ENCODE peak calls at places on chromosome 14, in five cellular contexts. One of them, this sample, is unnamed.

GRCh38 chr14:106203438-106203837 is 677.1 kb downstream of the TMEM121 start:
- DNase-seq in DND-41: no peak
- DNase-seq in IMR-90: no peak
- DNase-seq in HepG2: no peak
- DNase-seq in PC-9: no peak
- DNase-seq in this sample: no peak

GRCh38 chr14:32087907-32088306 is 10.8 kb downstream of the ARHGAP5 start:
- DNase-seq in DND-41: no peak
- DNase-seq in IMR-90: no peak
- DNase-seq in HepG2: no peak
- DNase-seq in PC-9: no peak
- DNase-seq in this sample: no peak

GRCh38 chr14:57526942-57527341 is 33.3 kb upstream of the CCDC198 start:
- DNase-seq in DND-41: no peak
- DNase-seq in IMR-90: no peak
- DNase-seq in HepG2: peak
- DNase-seq in PC-9: no peak
- DNase-seq in this sample: no peak

GRCh38 chr14:28375295-28375694 is 391.3 kb upstream of the FOXG1 start:
- DNase-seq in DND-41: peak
- DNase-seq in IMR-90: no peak
- DNase-seq in HepG2: no peak
- DNase-seq in PC-9: no peak
- DNase-seq in this sample: peak

GRCh38 chr14:51869426-51870113 is 9.2 kb downstream of the GNG2 start:
- DNase-seq in DND-41: no peak
- DNase-seq in IMR-90: no peak
- DNase-seq in HepG2: no peak
- DNase-seq in PC-9: no peak
- DNase-seq in this sample: no peak

GRCh38 chr14:89231426-89232113 is 185.5 kb downstream of the FOXN3 start:
- DNase-seq in DND-41: no peak
- DNase-seq in IMR-90: no peak
- DNase-seq in HepG2: no peak
- DNase-seq in PC-9: no peak
- DNase-seq in this sample: no peak

GRCh38 chr14:88233915-88234314 is 89.2 kb downstream of the KCNK10 start:
- DNase-seq in DND-41: peak
- DNase-seq in IMR-90: no peak
- DNase-seq in HepG2: peak
- DNase-seq in PC-9: no peak
- DNase-seq in this sample: no peak

GRCh38 chr14:34051966-34052657 is 101.2 kb upstream of the EGLN3 start:
- DNase-seq in DND-41: peak
- DNase-seq in IMR-90: no peak
- DNase-seq in HepG2: peak
- DNase-seq in PC-9: peak
- DNase-seq in this sample: peak

GRCh38 chr14:45686771-45687170 is 433.8 kb upstream of the MIS18BP1 start:
- DNase-seq in DND-41: no peak
- DNase-seq in IMR-90: peak
- DNase-seq in HepG2: no peak
- DNase-seq in PC-9: no peak
- DNase-seq in this sample: no peak

GRCh38 chr14:34857689-34858449 is 17.3 kb downstream of the BAZ1A start:
- DNase-seq in DND-41: peak
- DNase-seq in IMR-90: no peak
- DNase-seq in HepG2: no peak
- DNase-seq in PC-9: no peak
- DNase-seq in this sample: no peak

GRCh38 chr14:55712505-55712904 is 132.5 kb downstream of the KTN1 start:
- DNase-seq in DND-41: no peak
- DNase-seq in IMR-90: no peak
- DNase-seq in HepG2: no peak
- DNase-seq in PC-9: no peak
- DNase-seq in this sample: no peak

GRCh38 chr14:25833341-25834121 is 764.3 kb downstream of the NOVA1 start:
- DNase-seq in DND-41: peak
- DNase-seq in IMR-90: no peak
- DNase-seq in HepG2: peak
- DNase-seq in PC-9: no peak
- DNase-seq in this sample: no peak

GRCh38 chr14:85921241-85921640 is 391.3 kb downstream of the FLRT2 start:
- DNase-seq in DND-41: no peak
- DNase-seq in IMR-90: no peak
- DNase-seq in HepG2: no peak
- DNase-seq in PC-9: no peak
- DNase-seq in this sample: no peak

GRCh38 chr14:105394714-105395537 is 3.4 kb upstream of the TEX22 start:
- DNase-seq in DND-41: no peak
- DNase-seq in IMR-90: no peak
- DNase-seq in HepG2: no peak
- DNase-seq in PC-9: no peak
- DNase-seq in this sample: no peak

GRCh38 chr14:32509632-32510187 is 180.6 kb downstream of the AKAP6 start:
- DNase-seq in DND-41: no peak
- DNase-seq in IMR-90: peak
- DNase-seq in HepG2: peak
- DNase-seq in PC-9: no peak
- DNase-seq in this sample: peak

GRCh38 chr14:65195042-65195719 is 92.9 kb upstream of the MAX start:
- DNase-seq in DND-41: no peak
- DNase-seq in IMR-90: no peak
- DNase-seq in HepG2: peak
- DNase-seq in PC-9: no peak
- DNase-seq in this sample: no peak

GRCh38 chr14:89509891-89510290 is 92.9 kb upstream of the FOXN3 start:
- DNase-seq in DND-41: no peak
- DNase-seq in IMR-90: peak
- DNase-seq in HepG2: no peak
- DNase-seq in PC-9: no peak
- DNase-seq in this sample: no peak

GRCh38 chr14:28577711-28578131 is 188.9 kb upstream of the FOXG1 start:
- DNase-seq in DND-41: no peak
- DNase-seq in IMR-90: no peak
- DNase-seq in HepG2: no peak
- DNase-seq in PC-9: no peak
- DNase-seq in this sample: peak

GRCh38 chr14:24297190-24297964 is 2.2 kb downstream of the DHRS1 start:
- DNase-seq in DND-41: no peak
- DNase-seq in IMR-90: peak
- DNase-seq in HepG2: peak
- DNase-seq in PC-9: no peak
- DNase-seq in this sample: peak

GRCh38 chr14:68779761-68780323 is 13.0 kb downstream of the ZFP36L1 start:
- DNase-seq in DND-41: peak
- DNase-seq in IMR-90: peak
- DNase-seq in HepG2: peak
- DNase-seq in PC-9: no peak
- DNase-seq in this sample: peak

GRCh38 chr14:24692382-24693352 is 58.7 kb upstream of the GZMB start:
- DNase-seq in DND-41: peak
- DNase-seq in IMR-90: no peak
- DNase-seq in HepG2: no peak
- DNase-seq in PC-9: no peak
- DNase-seq in this sample: no peak

GRCh38 chr14:65412881-65413738 is 580 bp downstream of the FUT8 start:
- DNase-seq in DND-41: peak
- DNase-seq in IMR-90: peak
- DNase-seq in HepG2: peak
- DNase-seq in PC-9: peak
- DNase-seq in this sample: peak

GRCh38 chr14:22996823-22997301 is 13.1 kb downstream of the C14orf93 start:
- DNase-seq in DND-41: no peak
- DNase-seq in IMR-90: no peak
- DNase-seq in HepG2: no peak
- DNase-seq in PC-9: no peak
- DNase-seq in this sample: no peak

GRCh38 chr14:22994762-22995275 is 12.5 kb upstream of the AJUBA start:
- DNase-seq in DND-41: peak
- DNase-seq in IMR-90: peak
- DNase-seq in HepG2: peak
- DNase-seq in PC-9: no peak
- DNase-seq in this sample: peak

GRCh38 chr14:22998324-22999012 is 11.5 kb downstream of the C14orf93 start:
- DNase-seq in DND-41: no peak
- DNase-seq in IMR-90: no peak
- DNase-seq in HepG2: no peak
- DNase-seq in PC-9: no peak
- DNase-seq in this sample: no peak

GRCh38 chr14:22995889-22996611 is 13.7 kb upstream of the AJUBA start:
- DNase-seq in DND-41: no peak
- DNase-seq in IMR-90: no peak
- DNase-seq in HepG2: no peak
- DNase-seq in PC-9: no peak
- DNase-seq in this sample: no peak

GRCh38 chr14:22997676-22998323 is 12.1 kb downstream of the C14orf93 start:
- DNase-seq in DND-41: no peak
- DNase-seq in IMR-90: no peak
- DNase-seq in HepG2: no peak
- DNase-seq in PC-9: no peak
- DNase-seq in this sample: no peak
- H3K27ac ChIP-seq in DND-41: no peak
- H3K27ac ChIP-seq in IMR-90: no peak
- H3K27ac ChIP-seq in HepG2: no peak
- H3K27ac ChIP-seq in PC-9: no peak
- H3K27ac ChIP-seq in this sample: no peak

GRCh38 chr14:22304324-22304723 is 284.7 kb downstream of the DAD1 start:
- DNase-seq in DND-41: no peak
- DNase-seq in IMR-90: no peak
- DNase-seq in HepG2: no peak
- DNase-seq in PC-9: no peak
- DNase-seq in this sample: no peak
- H2AFZ ChIP-seq in DND-41: no peak
- H2AFZ ChIP-seq in IMR-90: no peak
- H2AFZ ChIP-seq in HepG2: no peak
- H2AFZ ChIP-seq in PC-9: no peak
- H2AFZ ChIP-seq in this sample: no peak

DNA sequence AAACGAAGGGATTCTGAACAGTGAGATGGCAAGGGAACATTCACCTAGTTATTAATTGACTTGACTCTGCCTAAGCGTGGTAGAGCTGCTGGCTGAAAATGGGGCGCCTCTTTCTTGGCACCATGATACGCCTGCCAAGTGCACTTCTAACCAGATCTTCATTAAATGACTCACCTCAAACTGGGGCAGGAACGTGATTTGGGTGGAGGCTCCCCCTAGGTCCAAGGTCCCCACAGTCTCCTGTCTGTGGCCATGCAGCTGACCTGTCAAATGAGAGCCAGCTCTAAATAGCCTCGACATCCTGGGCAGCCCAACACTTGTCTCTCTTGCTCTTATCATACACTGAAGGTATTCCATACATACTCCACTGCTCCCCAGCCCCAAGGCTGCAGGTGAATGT is 26.0 kb downstream of the COQ6 start:
- DNase-seq in DND-41: no peak
- DNase-seq in IMR-90: no peak
- DNase-seq in HepG2: no peak
- DNase-seq in PC-9: no peak
- DNase-seq in this sample: no peak
- H3K27ac ChIP-seq in DND-41: no peak
- H3K27ac ChIP-seq in IMR-90: no peak
- H3K27ac ChIP-seq in HepG2: no peak
- H3K27ac ChIP-seq in PC-9: no peak
- H3K27ac ChIP-seq in this sample: no peak

DNA sequence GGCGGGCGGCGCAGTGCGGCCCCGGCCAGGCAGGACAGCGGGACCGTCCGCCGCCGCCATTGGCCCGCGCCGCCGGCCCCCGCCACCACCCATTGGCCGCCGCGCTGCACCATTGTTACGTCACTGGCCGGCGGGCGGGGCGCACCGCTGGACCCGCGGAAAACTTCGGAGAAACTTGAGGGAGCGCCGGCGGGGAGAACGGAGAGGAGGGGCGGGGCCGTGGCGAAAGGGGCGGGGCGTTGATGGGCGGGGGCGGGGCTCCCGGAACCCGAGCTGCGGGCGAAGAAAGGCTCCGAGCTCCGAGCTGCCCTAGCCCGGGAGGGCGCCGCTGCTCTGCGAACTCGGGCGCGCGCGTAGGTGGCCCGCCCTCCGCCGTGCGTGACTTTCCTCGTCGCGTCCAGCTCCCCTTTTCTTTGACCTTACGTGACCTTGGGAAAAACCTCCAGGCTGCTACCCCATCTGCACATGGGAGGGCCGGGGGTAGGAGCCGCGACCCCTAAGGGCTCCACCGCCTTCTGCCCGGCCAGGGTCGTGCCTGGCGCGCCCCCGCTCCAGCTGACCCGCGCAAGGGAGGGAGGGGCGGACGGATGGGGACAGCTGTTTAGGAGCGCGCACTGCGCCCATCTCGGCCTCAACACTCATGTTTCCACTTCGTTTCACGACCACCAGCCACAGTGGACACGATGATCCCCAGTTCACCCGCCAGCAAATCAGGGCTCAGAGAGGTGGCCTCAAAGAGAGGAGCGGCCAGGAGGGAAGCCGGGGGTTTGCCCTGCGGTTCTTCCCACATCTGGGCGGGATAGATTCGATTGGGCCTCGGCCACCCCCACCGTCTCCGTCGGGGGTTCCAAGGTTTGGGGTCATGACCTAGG is at the start of gene ANKRD9:
- DNase-seq in DND-41: no peak
- DNase-seq in IMR-90: peak
- DNase-seq in HepG2: peak
- DNase-seq in PC-9: peak
- DNase-seq in this sample: peak
- H2AFZ ChIP-seq in DND-41: no peak
- H2AFZ ChIP-seq in IMR-90: peak
- H2AFZ ChIP-seq in HepG2: no peak
- H2AFZ ChIP-seq in PC-9: peak
- H2AFZ ChIP-seq in this sample: peak

GRCh38 chr14:92954933-92955332 is 32.0 kb downstream of the CHGA start:
- DNase-seq in DND-41: no peak
- DNase-seq in IMR-90: no peak
- DNase-seq in HepG2: no peak
- DNase-seq in PC-9: no peak
- DNase-seq in this sample: no peak
- H3K27ac ChIP-seq in DND-41: no peak
- H3K27ac ChIP-seq in IMR-90: no peak
- H3K27ac ChIP-seq in HepG2: no peak
- H3K27ac ChIP-seq in PC-9: no peak
- H3K27ac ChIP-seq in this sample: no peak

GRCh38 chr14:74988993-74989392 is 13.7 kb upstream of the EIF2B2 start:
- DNase-seq in DND-41: no peak
- DNase-seq in IMR-90: no peak
- DNase-seq in HepG2: no peak
- DNase-seq in PC-9: no peak
- DNase-seq in this sample: no peak
- H2AFZ ChIP-seq in DND-41: no peak
- H2AFZ ChIP-seq in IMR-90: no peak
- H2AFZ ChIP-seq in HepG2: no peak
- H2AFZ ChIP-seq in PC-9: no peak
- H2AFZ ChIP-seq in this sample: no peak

DNA sequence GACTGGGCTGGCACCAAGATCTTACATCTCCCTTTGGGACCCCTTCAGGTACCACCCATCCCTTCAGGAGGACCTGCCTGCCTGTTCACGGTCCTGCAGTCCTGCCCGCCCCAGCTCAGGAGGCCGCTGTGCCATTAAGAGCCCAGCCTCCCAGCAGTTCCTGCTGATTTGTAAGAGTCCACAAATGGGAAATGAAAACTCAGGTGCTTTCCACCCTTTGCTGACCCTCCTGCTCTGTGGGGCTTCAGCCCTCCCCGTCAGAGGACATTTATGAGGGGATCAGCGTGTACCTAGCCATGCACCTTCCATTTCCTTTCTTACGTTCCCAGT is 39.5 kb downstream of the C14orf132 start:
- DNase-seq in DND-41: no peak
- DNase-seq in IMR-90: no peak
- DNase-seq in HepG2: no peak
- DNase-seq in PC-9: no peak
- DNase-seq in this sample: no peak
- H3K27ac ChIP-seq in DND-41: no peak
- H3K27ac ChIP-seq in IMR-90: no peak
- H3K27ac ChIP-seq in HepG2: no peak
- H3K27ac ChIP-seq in PC-9: no peak
- H3K27ac ChIP-seq in this sample: no peak